ENCODE peak calls at places on chromosomes 2 and 18, in ten cellular contexts. P is HFF-Myc, W is IMR-90, C is fibroblast of mammary gland, F is left lung, H is fibroblast of pulmonary artery, U is cardiac muscle cell, A is kidney, K is GM06990, Z is right atrium auricular region. N is an unnamed sample.

GRCh38 chr2:218631837-218632236 is 24.1 kb downstream of the PLCD4 start:
- DNase-seq in Z (no peak), K (no peak), A (no peak), H (peak; percentile 86), W (peak; percentile 47), P (no peak), C (peak; percentile 40), F (no peak), U (peak; percentile 69), N (no peak)

GRCh38 chr2:84971799-84972790 is 1.1 kb downstream of the KCMF1 start:
- DNase-seq in K (peak; percentile 79), A (peak; percentile 86), W (peak; percentile 42), U (peak; percentile 56), F (peak; percentile 93), C (peak; percentile 44), H (peak; percentile 37), Z (no peak), P (no peak), N (peak; percentile 48)

GRCh38 chr2:62814132-62814531 is 108.6 kb downstream of the EHBP1 start:
- DNase-seq in Z (no peak), U (peak; percentile 46), P (peak; percentile 31), W (peak; percentile 76), C (peak; percentile 91), H (peak; percentile 46), F (no peak), A (no peak), K (no peak), N (peak; percentile 79)

GRCh38 chr2:147374410-147374811 is 470.4 kb upstream of the ACVR2A start:
- DNase-seq in U (peak; percentile 56), Z (no peak), H (peak; percentile 14), P (no peak), C (peak; percentile 15), K (no peak), A (no peak), W (no peak), F (no peak), N (no peak)

GRCh38 chr2:181675241-181675640 is 5.1 kb downstream of the NEUROD1 start:
- DNase-seq in P (no peak), H (no peak), U (no peak), A (no peak), K (no peak), W (no peak), C (no peak), F (no peak), Z (no peak), N (no peak)

GRCh38 chr2:172095905-172096660 is 6.6 kb downstream of the DLX2 start:
- DNase-seq in W (no peak), A (peak; percentile 56), F (no peak), U (no peak), H (no peak), Z (no peak), P (no peak), C (no peak), K (no peak), N (no peak)

GRCh38 chr2:58521803-58522602 is 280.9 kb upstream of the FANCL start:
- DNase-seq in H (no peak), C (peak; percentile 2), A (no peak), P (no peak), K (no peak), F (no peak), W (no peak), U (no peak), Z (no peak), N (no peak)

GRCh38 chr2:29855924-29856639 is 65.3 kb downstream of the ALK start:
- DNase-seq in A (no peak), U (no peak), F (no peak), W (no peak), Z (no peak), C (no peak), P (no peak), H (no peak), K (no peak), N (no peak)

GRCh38 chr18:36372902-36373301 is 75.4 kb downstream of the FHOD3 start:
- DNase-seq in F (no peak), K (no peak), H (peak; percentile 91), Z (no peak), C (peak; percentile 66), P (no peak), W (peak; percentile 85), A (no peak), U (peak; percentile 97), N (peak; percentile 29)

GRCh38 chr2:133854603-133855200 is 286.4 kb upstream of the NCKAP5 start:
- DNase-seq in F (no peak), H (no peak), A (no peak), K (no peak), Z (no peak), P (no peak), C (no peak), W (no peak), U (no peak), N (no peak)

GRCh38 chr2:25480561-25480960 is 138.8 kb upstream of the DNMT3A start:
- DNase-seq in Z (no peak), C (no peak), W (no peak), P (no peak), K (no peak), U (no peak), H (no peak), A (no peak), F (no peak), N (no peak)

GRCh38 chr2:151350579-151351195 is 6.7 kb upstream of the TNFAIP6 start:
- DNase-seq in W (no peak), K (no peak), H (peak; percentile 58), F (no peak), P (no peak), C (peak; percentile 60), Z (no peak), A (no peak), U (peak; percentile 45), N (no peak)

GRCh38 chr18:24413148-24413547 is 13.3 kb upstream of the IMPACT start:
- DNase-seq in W (no peak), K (no peak), P (no peak), U (peak; percentile 23), H (no peak), A (no peak), F (no peak), Z (no peak), C (no peak), N (peak; percentile 20)
- TF ChIP-seq CTCF in W (peak; percentile 45), K (no peak), P (peak; percentile 51), U (peak; percentile 21), H (peak; percentile 28), A (no peak), F (no peak), Z (no peak), C (peak; percentile 37), N (peak; percentile 54)

DNA sequence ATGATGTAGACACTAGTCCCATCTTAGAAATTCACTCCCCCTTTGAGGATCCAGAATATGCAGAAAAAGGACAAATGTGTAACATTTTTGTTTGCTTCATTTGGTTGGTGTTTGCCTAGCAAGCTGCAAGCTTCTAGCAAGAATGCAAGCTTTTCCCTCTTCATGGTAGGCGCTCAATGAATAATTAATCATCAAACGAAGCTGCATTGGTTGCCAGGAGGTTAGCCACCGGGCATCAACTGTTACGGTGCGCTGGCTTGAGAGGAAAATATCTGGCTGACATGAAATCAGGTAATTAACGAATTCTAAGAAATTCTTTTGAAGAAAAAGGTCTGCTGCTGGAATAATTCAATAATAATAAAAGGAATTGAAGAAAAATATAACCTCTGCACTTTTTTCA is 341.0 kb upstream of the KYNU start:
- DNase-seq in F (no peak), C (no peak), P (no peak), W (no peak), K (no peak), U (no peak), H (no peak), Z (no peak), A (no peak), N (no peak)
- H3K4me3 ChIP-seq in F (no peak overlapping the region), C (no peak overlapping the region), P (no peak overlapping the region), W (no peak overlapping the region), K (no peak overlapping the region), U (no peak overlapping the region), H (no peak overlapping the region), Z (no peak overlapping the region), A (no peak overlapping the region), N (no peak overlapping the region)

GRCh38 chr2:35343135-35343534 is 1012.4 kb upstream of the CRIM1 start:
- DNase-seq in K (no peak), H (no peak), U (no peak), W (no peak), A (no peak), C (no peak), Z (no peak), F (no peak), P (no peak), N (no peak)
- TF ChIP-seq CTCF in K (peak; percentile 36), H (peak; percentile 32), U (no peak), W (peak; percentile 28), A (no peak), C (peak; percentile 5), Z (no peak), F (no peak), P (peak; percentile 16), N (no peak)

GRCh38 chr2:190679391-190679790 is 30.5 kb downstream of the NAB1 start:
- DNase-seq in U (no peak), C (no peak), A (no peak), P (no peak), H (no peak), Z (no peak), K (no peak), F (no peak), W (no peak), N (no peak)
- H3K4me3 ChIP-seq in U (no peak overlapping the region), C (no peak overlapping the region), A (no peak overlapping the region), P (no peak overlapping the region), H (no peak overlapping the region), Z (no peak overlapping the region), K (peak overlapping the region; percentile 45), F (no peak overlapping the region), W (no peak overlapping the region), N (no peak overlapping the region)

GRCh38 chr2:206125914-206126313 is 33.3 kb downstream of the NDUFS1 start:
- DNase-seq in C (no peak), W (peak; percentile 12), K (no peak), Z (no peak), U (no peak), P (no peak), F (no peak), A (no peak), H (no peak), N (peak; percentile 21)

GRCh38 chr2:206127656-206128055 is 31.6 kb downstream of the NDUFS1 start:
- DNase-seq in A (no peak), F (no peak), H (no peak), W (peak; percentile 24), K (no peak), C (no peak), U (no peak), P (no peak), Z (no peak), N (no peak)
- TF ChIP-seq CTCF in A (no peak), F (no peak), H (no peak), W (no peak), K (no peak), C (no peak), U (no peak), P (no peak), Z (no peak), N (no peak)

DNA sequence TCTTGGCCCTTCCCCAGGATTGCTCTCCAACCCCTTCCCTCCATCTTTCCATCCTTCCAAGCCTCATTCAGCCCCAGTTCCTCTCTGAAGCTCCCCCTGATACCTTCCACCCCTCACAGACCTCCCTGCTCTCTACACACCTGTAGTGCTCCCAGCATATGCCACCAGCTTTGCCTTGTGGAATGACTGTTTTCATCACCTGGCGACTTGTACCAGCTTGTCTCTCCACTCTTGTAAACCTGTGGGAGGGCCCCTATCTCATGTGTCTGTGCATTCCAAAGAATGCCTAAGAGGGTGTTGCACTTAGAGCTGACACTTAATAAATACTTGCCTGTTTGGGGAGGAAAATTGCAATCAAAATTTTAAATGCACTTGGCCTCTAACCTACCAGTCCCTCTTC is 198.7 kb downstream of the BCL11A start:
- DNase-seq in A (no peak), F (no peak), U (no peak), W (no peak), P (no peak), C (no peak), K (no peak), H (no peak), Z (no peak), N (no peak)
- H3K4me3 ChIP-seq in A (no peak overlapping the region), F (no peak overlapping the region), U (no peak overlapping the region), W (no peak overlapping the region), P (no peak overlapping the region), C (no peak overlapping the region), K (no peak overlapping the region), H (no peak overlapping the region), Z (no peak overlapping the region), N (no peak overlapping the region)

N was measured in fibroblast of villous mesenchyme.